ENCODE peak calls at places on chromosome 7, in nine cellular contexts. U is posterior vena cava; A is heart right ventricle; I is sigmoid colon; X is memory B cell; W is stimulated activated CD8-positive, alpha-beta memory T cell treated with anti-CD3 and anti-CD28 coated beads, Interleukin-2, amount 100 ng/mL, for 1 hour; M is stimulated activated CD4-positive, alpha-beta T cell treated with anti-CD3 and anti-CD28 coated beads, Interleukin-2, amount 100 ng/mL, for 48 hours; L is posterior cingulate gyrus; J is activated CD4-positive, CD25-positive, alpha-beta regulatory T cell. B is an unnamed sample.

GRCh38 chr7:131819891-131820290 is 263.5 kb upstream of the PODXL start:
- DNase-seq in U (no peak), A (no peak), I (no peak), X (no peak), W (no peak), M (no peak), L (no peak), J (no peak), B (no peak)

GRCh38 chr7:45692031-45692430 is 117.9 kb downstream of the ADCY1 start:
- DNase-seq in U (peak), A (no peak), I (no peak), X (no peak), W (no peak), M (no peak), L (no peak), J (no peak), B (no peak)

GRCh38 chr7:46452781-46453180 is 531.7 kb upstream of the IGFBP3 start:
- DNase-seq in U (no peak), A (no peak), I (no peak), X (no peak), W (no peak), M (no peak), L (no peak), J (no peak), B (no peak)

GRCh38 chr7:155438778-155439177 is 19.2 kb upstream of the EN2 start:
- DNase-seq in U (peak), A (no peak), I (no peak), X (no peak), W (no peak), M (no peak), L (no peak), J (no peak), B (no peak)

GRCh38 chr7:43905954-43906326 is 456 bp downstream of the URGCP start:
- DNase-seq in U (peak), A (peak), I (peak), X (peak), W (no peak), M (no peak), L (no peak), J (no peak), B (no peak)

GRCh38 chr7:123485187-123485586 is 49.2 kb downstream of the IQUB start:
- DNase-seq in U (no peak), A (no peak), I (no peak), X (no peak), W (no peak), M (no peak), L (no peak), J (no peak), B (no peak)

GRCh38 chr7:123637203-123637602 is 18.5 kb upstream of the LMOD2 start:
- DNase-seq in U (no peak), A (no peak), I (no peak), X (no peak), W (no peak), M (no peak), L (no peak), J (no peak), B (no peak)

GRCh38 chr7:153381275-153382119 is 621.9 kb downstream of the ACTR3B start:
- DNase-seq in U (no peak), A (peak), I (peak), X (no peak), W (no peak), M (peak), L (no peak), J (no peak), B (peak)

GRCh38 chr7:101858437-101859385 is 41.3 kb downstream of the CUX1 start:
- DNase-seq in U (no peak), A (no peak), I (peak), X (no peak), W (no peak), M (no peak), L (no peak), J (no peak), B (no peak)

B was measured in cerebellar nuclear complex.